ENCODE peak calls at places on chromosome 21, in five cellular contexts. A is brain microvascular endothelial cell; Y is lung; G is activated CD4-positive, alpha-beta T cell treated with anti-CD3 and anti-CD28 coated beads, Interleukin-2, amount 50 U/mL, for 48 hours; B is HEK293T. Q is an unnamed sample.

GRCh38 chr21:25934771-25935224 is 200.0 kb downstream of the GABPA start:
- DNase-seq in B (no peak), G (peak), A (peak), Y (peak), Q (no peak)

GRCh38 chr21:41029573-41029972 is 138.4 kb upstream of the BACE2 start:
- DNase-seq in A (no peak), B (no peak), Y (no peak), G (no peak), Q (no peak)

GRCh38 chr21:38805282-38806152 is at the start of gene ETS2:
- DNase-seq in B (peak), A (peak), G (peak), Y (peak), Q (peak)

GRCh38 chr21:45309069-45309521 is 21.4 kb upstream of the POFUT2 start:
- DNase-seq in G (peak), B (peak), Y (no peak), A (peak), Q (no peak)

GRCh38 chr21:42515708-42516502 is 2.3 kb downstream of the SLC37A1 start:
- DNase-seq in A (no peak), G (no peak), Y (peak), B (no peak), Q (no peak)

GRCh38 chr21:35637431-35637830 is 422.9 kb downstream of the SETD4 start:
- DNase-seq in A (peak), G (no peak), B (no peak), Y (no peak), Q (no peak)

GRCh38 chr21:41899431-41900202 is 20.5 kb upstream of the PRDM15 start:
- DNase-seq in Y (no peak), B (no peak), G (peak), A (no peak), Q (no peak)

GRCh38 chr21:45617021-45617930 is 26.2 kb upstream of the PCBP3 start:
- DNase-seq in B (no peak), A (no peak), G (no peak), Y (no peak), Q (no peak)

GRCh38 chr21:33857846-33858671 is 57.5 kb downstream of the ATP5PO start:
- DNase-seq in A (no peak), B (no peak), G (no peak), Y (no peak), Q (no peak)

GRCh38 chr21:36491191-36491916 is 11.4 kb upstream of the CLDN14 start:
- DNase-seq in Y (no peak), B (no peak), G (no peak), A (peak), Q (no peak)